ENCODE peak calls at places on chromosomes 6 and 20, in six cellular contexts. P is stimulated activated CD8-positive, alpha-beta memory T cell treated with anti-CD3 and anti-CD28 coated beads, Interleukin-4, amount 100 ng/mL, for 48 hours; U is BJ; I is activated CD4-positive, alpha-beta T cell treated with anti-CD3 and anti-CD28 coated beads, Interleukin-2, amount 50 U/mL, for 24 hours; Z is NCI-H1105; J is AML-193. N is an unnamed sample.

GRCh38 chr6:159728552-159728951 is 1.2 kb downstream of the WTAP start:
- DNase-seq in U (no peak), J (no peak), P (no peak), Z (no peak), I (no peak), N (no peak)

GRCh38 chr6:139473239-139473701 is 98.8 kb upstream of the CITED2 start:
- DNase-seq in Z (no peak), P (no peak), U (no peak), I (no peak), J (no peak), N (no peak)

GRCh38 chr6:11806561-11807317 is 28.1 kb upstream of the ADTRP start:
- DNase-seq in P (no peak), J (no peak), U (no peak), Z (no peak), I (no peak), N (no peak)

GRCh38 chr20:25024171-25024570 is 31.6 kb upstream of the APMAP start:
- DNase-seq in I (no peak), P (no peak), U (no peak), J (no peak), Z (no peak), N (no peak)

GRCh38 chr6:35024601-35025054 is 116.5 kb downstream of the TCP11 start:
- DNase-seq in I (no peak), P (no peak), U (no peak), J (no peak), Z (no peak), N (no peak)

GRCh38 chr6:125939796-125940195 is 16.8 kb upstream of the HINT3 start:
- DNase-seq in I (no peak), U (no peak), P (no peak), J (no peak), Z (no peak), N (no peak)

GRCh38 chr20:39468703-39469102 is 506.6 kb downstream of the DHX35 start:
- DNase-seq in I (no peak), J (no peak), U (no peak), P (no peak), Z (no peak), N (peak)

GRCh38 chr6:108562503-108562993 is 1.8 kb downstream of the FOXO3 start:
- DNase-seq in U (no peak), I (no peak), J (peak), P (no peak), Z (peak), N (no peak)

GRCh38 chr20:45863543-45864470 is 6.4 kb downstream of the ZSWIM3 start:
- DNase-seq in Z (no peak), P (no peak), I (no peak), J (no peak), U (no peak), N (no peak)

GRCh38 chr20:35387334-35387733 is 24.4 kb downstream of the UQCC1 start:
- DNase-seq in P (no peak), Z (no peak), I (no peak), U (no peak), J (no peak), N (no peak)

GRCh38 chr6:150981095-150981494 is 115.6 kb downstream of the MTHFD1L start:
- DNase-seq in J (no peak), U (no peak), Z (no peak), P (no peak), I (no peak), N (no peak)

GRCh38 chr6:109373762-109374161 is 8.5 kb downstream of the CD164 start:
- DNase-seq in I (no peak), U (no peak), J (no peak), Z (no peak), P (peak), N (no peak)

GRCh38 chr20:51174536-51174935 is 151.6 kb upstream of the KCNG1 start:
- DNase-seq in I (no peak), U (no peak), J (no peak), P (no peak), Z (no peak), N (no peak)

GRCh38 chr20:31790401-31790800 is 28.8 kb upstream of the MYLK2 start:
- DNase-seq in U (no peak), J (no peak), I (no peak), Z (no peak), P (no peak), N (no peak)

GRCh38 chr6:52049252-52050050 is 38.0 kb downstream of the PKHD1 start:
- DNase-seq in P (no peak), I (no peak), J (peak), U (no peak), Z (peak), N (peak)

GRCh38 chr6:94196891-94197290 is 777.5 kb upstream of the EPHA7 start:
- DNase-seq in Z (no peak), U (no peak), P (no peak), I (no peak), J (no peak), N (no peak)

GRCh38 chr6:38378801-38379200 is 260.9 kb downstream of the BTBD9 start:
- DNase-seq in J (no peak), P (no peak), U (no peak), I (no peak), Z (no peak), N (no peak)

GRCh38 chr6:139623382-139623781 is 248.9 kb upstream of the CITED2 start:
- DNase-seq in Z (no peak), J (no peak), U (no peak), P (no peak), I (no peak), N (no peak)

GRCh38 chr6:2877057-2877882 is 25.8 kb downstream of the SERPINB9 start:
- DNase-seq in J (no peak), Z (no peak), U (no peak), P (no peak), I (no peak), N (no peak)

GRCh38 chr6:7252390-7252789 is 60.6 kb downstream of the SSR1 start:
- DNase-seq in Z (no peak), I (no peak), J (peak), U (no peak), P (no peak), N (no peak)

GRCh38 chr6:18241208-18241836 is 23.0 kb downstream of the DEK start:
- DNase-seq in J (no peak), U (no peak), I (no peak), P (no peak), Z (no peak), N (no peak)

GRCh38 chr6:45650527-45651135 is 272.9 kb upstream of the SUPT3H start:
- DNase-seq in U (peak), P (no peak), Z (no peak), J (no peak), I (no peak), N (no peak)

GRCh38 chr6:32642707-32643106 is 5.5 kb downstream of the HLA-DQA1 start:
- DNase-seq in J (no peak), Z (no peak), P (no peak), I (no peak), U (no peak), N (no peak)

GRCh38 chr6:33905081-33905609 is 101.3 kb upstream of the MLN start:
- DNase-seq in I (no peak), P (peak), J (no peak), Z (no peak), U (no peak), N (no peak)